ENCODE peak calls at places on chromosomes 13 and 19, in nine cellular contexts. X is pancreas; L is tibial artery; Y is Caco-2; P is GM23248; Z is aorta; V is naive thymus-derived CD4-positive, alpha-beta T cell; H is left lung; F is gastrocnemius medialis. N is an unnamed sample.

GRCh38 chr13:103100795-103101194 is 34.6 kb upstream of the SLC10A2 start:
- DNase-seq in L (no peak), V (no peak), P (no peak), H (no peak), F (no peak), X (no peak), Z (no peak), Y (no peak), N (no peak)

GRCh38 chr19:42488783-42489521 is 39.3 kb downstream of the CEACAM1 start:
- DNase-seq in Y (peak; percentile 85), V (no peak), P (no peak), H (no peak), Z (no peak), L (no peak), X (no peak), F (no peak), N (no peak)

GRCh38 chr13:99191900-99192399 is 8.7 kb upstream of the UBAC2 start:
- DNase-seq in F (no peak), V (no peak), Z (no peak), P (peak; percentile 64), X (no peak), L (no peak), H (no peak), Y (no peak), N (no peak)

GRCh38 chr19:7888145-7888825 is at the start of gene LRRC8E:
- DNase-seq in V (no peak), P (peak; percentile 88), L (no peak), F (no peak), H (peak; percentile 94), Z (no peak), Y (peak; percentile 85), X (peak; percentile 91), N (no peak)

GRCh38 chr19:53865918-53866696 is 1.6 kb upstream of the MYADM start:
- DNase-seq in Z (peak; percentile 88), H (peak; percentile 96), F (peak; percentile 54), Y (peak; percentile 71), L (peak; percentile 92), X (peak; percentile 75), P (peak; percentile 95), V (peak; percentile 62), N (no peak)

GRCh38 chr13:37806666-37807065 is 62.9 kb downstream of the TRPC4 start:
- DNase-seq in F (no peak), X (no peak), H (no peak), P (peak; percentile 6), Z (no peak), L (no peak), Y (no peak), V (no peak), N (no peak)

GRCh38 chr13:101773062-101773461 is 320.6 kb downstream of the ITGBL1 start:
- DNase-seq in Z (no peak), F (no peak), P (peak; percentile 33), L (no peak), H (no peak), Y (no peak), V (no peak), X (no peak), N (no peak)

GRCh38 chr19:50330365-50331078 is 1.3 kb upstream of the KCNC3 start:
- DNase-seq in F (peak; percentile 78), V (peak; percentile 62), P (peak; percentile 59), Y (peak; percentile 79), Z (peak; percentile 90), X (peak; percentile 92), L (peak; percentile 78), H (peak; percentile 93), N (peak; percentile 95)

GRCh38 chr13:34357435-34358232 is 539.7 kb downstream of the RFC3 start:
- DNase-seq in X (no peak), Y (no peak), V (no peak), H (no peak), L (no peak), F (no peak), P (peak; percentile 95), Z (peak; percentile 47), N (peak; percentile 5)

GRCh38 chr13:80388506-80388905 is 47.6 kb upstream of the SPRY2 start:
- DNase-seq in H (no peak), Y (no peak), L (no peak), F (no peak), P (no peak), X (no peak), V (no peak), Z (no peak), N (no peak)

GRCh38 chr19:28485300-28485699 is 727.7 kb downstream of the UQCRFS1 start:
- DNase-seq in V (no peak), Y (no peak), F (no peak), P (no peak), L (no peak), H (no peak), Z (peak; percentile 59), X (no peak), N (no peak)

GRCh38 chr19:47274891-47275865 is 493 bp downstream of the INAFM1 start:
- DNase-seq in H (no peak), L (peak; percentile 80), Z (peak; percentile 71), F (no peak), X (no peak), V (no peak), Y (peak; percentile 46), P (peak; percentile 64), N (no peak)

GRCh38 chr13:101919541-101920306 is 467.2 kb downstream of the ITGBL1 start:
- DNase-seq in X (no peak), Y (peak; percentile 36), F (no peak), L (no peak), Z (peak; percentile 47), V (no peak), H (no peak), P (peak; percentile 32), N (no peak)

DNA sequence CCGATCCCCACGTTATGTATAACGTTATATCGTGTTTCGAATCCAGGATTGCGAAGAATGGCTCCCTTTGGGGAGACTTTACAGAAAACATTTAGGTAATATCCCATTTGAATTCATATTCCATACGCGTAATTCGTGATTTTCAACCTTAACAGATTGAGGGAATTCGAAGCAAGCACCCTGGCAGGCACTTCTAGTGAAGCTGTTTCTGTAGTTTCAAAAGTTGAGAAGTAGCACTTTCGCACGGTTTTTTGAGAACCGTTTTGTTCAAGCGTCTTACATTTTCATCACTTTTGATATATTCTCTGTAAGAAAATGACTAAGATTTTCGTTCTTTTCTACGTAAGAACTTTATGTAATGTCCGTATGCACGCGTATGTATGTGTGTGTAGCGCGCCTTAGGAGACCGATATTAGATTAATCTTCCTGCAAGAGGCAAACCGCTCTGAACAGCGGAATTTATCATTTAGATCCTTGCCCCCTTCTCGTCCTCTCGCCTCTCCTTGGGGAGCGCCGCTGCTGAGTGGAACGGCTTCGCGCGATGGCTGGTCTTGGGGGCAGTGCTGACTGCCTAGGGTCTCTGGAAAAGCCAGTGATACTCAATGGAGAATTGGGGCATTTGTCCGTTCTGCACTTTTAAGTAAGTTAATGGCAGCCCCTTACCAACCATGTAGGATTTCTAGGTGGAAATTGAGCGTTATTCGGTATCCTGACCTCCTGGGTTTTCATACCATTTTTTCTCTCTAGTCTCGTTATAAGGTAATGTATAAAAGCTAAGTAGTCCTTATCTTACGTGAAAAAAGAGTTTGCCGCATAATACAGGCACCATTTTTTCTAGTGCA is 4.8 kb downstream of the MAB21L1 start:
- DNase-seq in Y (no peak), F (no peak), H (peak; percentile 14), L (no peak), P (peak; percentile 55), X (no peak), Z (no peak), V (no peak), N (no peak)
- H3K4me3 ChIP-seq in Y (no peak overlapping the region), F (peak overlapping the region; percentile 87), H (no peak overlapping the region), L (peak overlapping the region; percentile 84), P (peak overlapping the region; percentile 99), X (no peak overlapping the region), Z (peak overlapping the region; percentile 4), V (no peak overlapping the region), N (no peak overlapping the region)

DNA sequence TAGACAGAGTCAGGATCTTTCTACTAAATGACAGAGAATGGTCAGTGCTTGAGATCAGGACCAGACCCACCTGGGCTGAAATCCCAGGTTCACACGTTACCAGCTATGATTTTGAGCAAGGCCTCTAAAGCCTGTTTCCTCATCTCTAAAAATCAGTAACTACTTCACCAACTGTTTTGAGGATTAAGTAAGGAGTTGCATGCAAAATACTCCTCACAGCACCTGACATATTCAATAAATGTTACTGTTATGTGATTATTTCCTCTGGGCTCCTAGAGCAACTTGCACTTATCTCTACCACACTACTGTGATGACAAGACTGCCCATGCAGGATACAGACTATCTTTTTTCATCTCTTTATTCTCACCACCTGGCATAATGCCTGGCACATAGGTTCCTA is 1.9 kb downstream of the KATNAL1 start:
- DNase-seq in Z (no peak), H (no peak), P (no peak), L (no peak), X (no peak), F (no peak), Y (no peak), V (no peak), N (no peak)
- H3K4me3 ChIP-seq in Z (no peak overlapping the region), H (no peak overlapping the region), P (peak overlapping the region; percentile 100), L (peak overlapping the region; percentile 95), X (no peak overlapping the region), F (no peak overlapping the region), Y (no peak overlapping the region), V (no peak overlapping the region), N (no peak overlapping the region)

DNA sequence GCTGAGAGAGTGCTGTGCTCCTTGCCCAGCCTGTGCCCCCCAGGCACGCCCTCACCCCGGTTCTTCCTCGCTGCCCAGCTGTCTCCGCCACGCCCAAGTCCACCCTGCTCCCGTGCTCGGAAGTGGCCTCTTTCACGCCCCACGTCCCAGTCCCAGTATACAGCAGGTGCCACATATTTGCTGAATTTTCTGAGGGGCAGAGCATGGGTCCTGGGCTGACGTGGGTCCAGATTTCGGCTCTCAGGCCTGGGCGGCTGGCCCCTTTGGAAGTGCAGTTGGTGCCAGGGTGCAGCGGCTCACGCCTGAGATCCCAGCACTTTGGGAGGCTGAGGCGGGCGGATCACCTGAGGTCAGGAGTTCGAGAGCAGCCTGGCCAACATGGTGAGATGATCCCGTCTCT is 3.4 kb downstream of the HCN2 start:
- DNase-seq in Y (no peak), P (no peak), F (no peak), X (no peak), H (no peak), L (no peak), V (no peak), Z (no peak), N (no peak)
- H3K4me3 ChIP-seq in Y (no peak overlapping the region), P (no peak overlapping the region), F (no peak overlapping the region), X (no peak overlapping the region), H (no peak overlapping the region), L (no peak overlapping the region), V (no peak overlapping the region), Z (no peak overlapping the region), N (no peak overlapping the region)

GRCh38 chr13:26810095-26810494 is 49.5 kb upstream of the GPR12 start:
- DNase-seq in H (no peak), F (no peak), V (no peak), Y (no peak), L (no peak), Z (no peak), P (no peak), X (no peak), N (no peak)

GRCh38 chr13:26816876-26817275 is 56.3 kb upstream of the GPR12 start:
- DNase-seq in Y (no peak), F (no peak), H (no peak), V (no peak), X (no peak), P (no peak), Z (no peak), L (no peak), N (no peak)

GRCh38 chr13:26806891-26807290 is 46.3 kb upstream of the GPR12 start:
- DNase-seq in L (no peak), V (no peak), X (no peak), P (no peak), Y (no peak), Z (no peak), H (no peak), F (no peak), N (no peak)

GRCh38 chr13:26813626-26814348 is 53.2 kb upstream of the GPR12 start:
- DNase-seq in H (no peak), V (no peak), L (no peak), Z (no peak), F (no peak), P (no peak), Y (no peak), X (no peak), N (no peak)

GRCh38 chr13:26811636-26812035 is 51.0 kb upstream of the GPR12 start:
- DNase-seq in P (no peak), H (no peak), L (no peak), X (no peak), F (no peak), Z (no peak), Y (no peak), V (no peak), N (no peak)
- H3K4me3 ChIP-seq in P (no peak overlapping the region), H (no peak overlapping the region), L (no peak overlapping the region), X (no peak overlapping the region), F (no peak overlapping the region), Z (no peak overlapping the region), Y (no peak overlapping the region), V (no peak overlapping the region), N (no peak overlapping the region)